ENCODE peak calls at places on chromosome 5, in seven cellular contexts. G, C, Y, D, X, J and R are unnamed samples.

GRCh38 chr5:54570923-54571322 is 53.4 kb downstream of the SNX18 start:
- DNase-seq in X (no peak), Y (no peak), G (no peak), D (no peak), J (no peak), C (no peak), R (no peak)

GRCh38 chr5:78964889-78965288 is 20.2 kb downstream of the ARSB start:
- DNase-seq in J (peak), Y (no peak), X (no peak), C (peak), D (no peak), G (peak), R (no peak)

GRCh38 chr5:110441035-110441434 is 285.4 kb downstream of the TMEM232 start:
- DNase-seq in D (no peak), J (no peak), G (peak), Y (no peak), X (peak), C (no peak), R (peak)

GRCh38 chr5:57988808-57989207 is 471.1 kb downstream of the PLK2 start:
- DNase-seq in X (no peak), J (no peak), Y (no peak), D (no peak), C (no peak), G (no peak), R (no peak)

GRCh38 chr5:68662804-68663307 is 431.0 kb upstream of the SLC30A5 start:
- DNase-seq in G (no peak), Y (no peak), D (no peak), J (no peak), C (no peak), X (no peak), R (no peak)

GRCh38 chr5:370959-371810 is 49.7 kb downstream of the AHRR start:
- DNase-seq in X (peak), G (no peak), Y (no peak), J (no peak), D (no peak), C (peak), R (no peak)

GRCh38 chr5:73158313-73158712 is 14.7 kb upstream of the TMEM174 start:
- DNase-seq in C (no peak), X (no peak), D (no peak), Y (no peak), G (no peak), J (no peak), R (no peak)

GRCh38 chr5:113683211-113683610 is 169.7 kb downstream of the YTHDC2 start:
- DNase-seq in Y (no peak), X (no peak), C (no peak), D (no peak), G (no peak), J (no peak), R (no peak)

GRCh38 chr5:14958196-14958595 is 86.6 kb upstream of the ANKH start:
- DNase-seq in D (no peak), J (no peak), Y (no peak), X (no peak), G (no peak), C (no peak), R (no peak)

GRCh38 chr5:175894251-175894650 is 22.9 kb downstream of the CPLX2 start:
- DNase-seq in G (no peak), D (no peak), X (no peak), C (no peak), J (no peak), Y (no peak), R (no peak)